ENCODE peak calls at places on chromosomes 3 and 15, in ten cellular contexts. One of them, this sample, is unnamed.

GRCh38 chr3:58164199-58164879 is 46.4 kb downstream of the DNASE1L3 start:
- DNase-seq in AML-193: no peak
- DNase-seq in neural progenitor cell: no peak
- DNase-seq in CD4-positive, alpha-beta T cell: no peak
- DNase-seq in uterus: no peak
- DNase-seq in body of pancreas: peak; percentile 95
- DNase-seq in left lung: peak; percentile 88
- DNase-seq in MV-4-11: no peak
- DNase-seq in NCI-H774: peak; percentile 66
- DNase-seq in activated CD4-positive, alpha-beta T cell treated with anti-CD3 and anti-CD28 coated beads for 4 hours: no peak
- DNase-seq in this sample: no peak

GRCh38 chr15:93223803-93224202 is 134.8 kb upstream of the RGMA start:
- DNase-seq in AML-193: no peak
- DNase-seq in neural progenitor cell: no peak
- DNase-seq in CD4-positive, alpha-beta T cell: no peak
- DNase-seq in uterus: no peak
- DNase-seq in body of pancreas: no peak
- DNase-seq in left lung: no peak
- DNase-seq in MV-4-11: no peak
- DNase-seq in NCI-H774: no peak
- DNase-seq in activated CD4-positive, alpha-beta T cell treated with anti-CD3 and anti-CD28 coated beads for 4 hours: no peak
- DNase-seq in this sample: no peak

GRCh38 chr15:39447431-39447830 is 133.4 kb upstream of the THBS1 start:
- DNase-seq in AML-193: no peak
- DNase-seq in neural progenitor cell: peak; percentile 26
- DNase-seq in CD4-positive, alpha-beta T cell: no peak
- DNase-seq in uterus: no peak
- DNase-seq in body of pancreas: no peak
- DNase-seq in left lung: no peak
- DNase-seq in MV-4-11: no peak
- DNase-seq in NCI-H774: no peak
- DNase-seq in activated CD4-positive, alpha-beta T cell treated with anti-CD3 and anti-CD28 coated beads for 4 hours: no peak
- DNase-seq in this sample: peak; percentile 10

GRCh38 chr15:59993041-59993750 is 10.9 kb upstream of the FOXB1 start:
- DNase-seq in AML-193: no peak
- DNase-seq in neural progenitor cell: no peak
- DNase-seq in CD4-positive, alpha-beta T cell: no peak
- DNase-seq in uterus: no peak
- DNase-seq in body of pancreas: no peak
- DNase-seq in left lung: no peak
- DNase-seq in MV-4-11: no peak
- DNase-seq in NCI-H774: no peak
- DNase-seq in activated CD4-positive, alpha-beta T cell treated with anti-CD3 and anti-CD28 coated beads for 4 hours: no peak
- DNase-seq in this sample: peak; percentile 68

GRCh38 chr15:93703092-93703785 is 528.1 kb upstream of the MCTP2 start:
- DNase-seq in AML-193: no peak
- DNase-seq in neural progenitor cell: no peak
- DNase-seq in CD4-positive, alpha-beta T cell: no peak
- DNase-seq in uterus: no peak
- DNase-seq in body of pancreas: no peak
- DNase-seq in left lung: no peak
- DNase-seq in MV-4-11: no peak
- DNase-seq in NCI-H774: no peak
- DNase-seq in activated CD4-positive, alpha-beta T cell treated with anti-CD3 and anti-CD28 coated beads for 4 hours: no peak
- DNase-seq in this sample: no peak

GRCh38 chr3:67906256-67906655 is 251.8 kb upstream of the SUCLG2 start:
- DNase-seq in AML-193: no peak
- DNase-seq in neural progenitor cell: no peak
- DNase-seq in CD4-positive, alpha-beta T cell: no peak
- DNase-seq in uterus: no peak
- DNase-seq in body of pancreas: no peak
- DNase-seq in left lung: no peak
- DNase-seq in MV-4-11: no peak
- DNase-seq in NCI-H774: no peak
- DNase-seq in activated CD4-positive, alpha-beta T cell treated with anti-CD3 and anti-CD28 coated beads for 4 hours: no peak
- DNase-seq in this sample: no peak

GRCh38 chr3:61343543-61343942 is 92.3 kb upstream of the FHIT start:
- DNase-seq in AML-193: no peak
- DNase-seq in neural progenitor cell: no peak
- DNase-seq in CD4-positive, alpha-beta T cell: no peak
- DNase-seq in uterus: no peak
- DNase-seq in body of pancreas: no peak
- DNase-seq in left lung: no peak
- DNase-seq in MV-4-11: peak; percentile 16
- DNase-seq in NCI-H774: no peak
- DNase-seq in activated CD4-positive, alpha-beta T cell treated with anti-CD3 and anti-CD28 coated beads for 4 hours: no peak
- DNase-seq in this sample: no peak

GRCh38 chr3:127639173-127640030 is 10.4 kb downstream of the PODXL2 start:
- DNase-seq in AML-193: no peak
- DNase-seq in neural progenitor cell: no peak
- DNase-seq in CD4-positive, alpha-beta T cell: no peak
- DNase-seq in uterus: no peak
- DNase-seq in body of pancreas: no peak
- DNase-seq in left lung: peak; percentile 45
- DNase-seq in MV-4-11: no peak
- DNase-seq in NCI-H774: no peak
- DNase-seq in activated CD4-positive, alpha-beta T cell treated with anti-CD3 and anti-CD28 coated beads for 4 hours: no peak
- DNase-seq in this sample: no peak

GRCh38 chr15:49155834-49156627 is 632 bp upstream of the COPS2 start:
- DNase-seq in AML-193: no peak
- DNase-seq in neural progenitor cell: peak; percentile 42
- DNase-seq in CD4-positive, alpha-beta T cell: no peak
- DNase-seq in uterus: no peak
- DNase-seq in body of pancreas: no peak
- DNase-seq in left lung: no peak
- DNase-seq in MV-4-11: no peak
- DNase-seq in NCI-H774: no peak
- DNase-seq in activated CD4-positive, alpha-beta T cell treated with anti-CD3 and anti-CD28 coated beads for 4 hours: no peak
- DNase-seq in this sample: peak; percentile 41

GRCh38 chr15:74418575-74419338 is 15.0 kb downstream of the SEMA7A start:
- DNase-seq in AML-193: no peak
- DNase-seq in neural progenitor cell: no peak
- DNase-seq in CD4-positive, alpha-beta T cell: no peak
- DNase-seq in uterus: no peak
- DNase-seq in body of pancreas: no peak
- DNase-seq in left lung: peak; percentile 58
- DNase-seq in MV-4-11: no peak
- DNase-seq in NCI-H774: no peak
- DNase-seq in activated CD4-positive, alpha-beta T cell treated with anti-CD3 and anti-CD28 coated beads for 4 hours: no peak
- DNase-seq in this sample: no peak

GRCh38 chr15:57521503-57521902 is 70.2 kb upstream of the MYZAP start:
- DNase-seq in AML-193: no peak
- DNase-seq in neural progenitor cell: no peak
- DNase-seq in CD4-positive, alpha-beta T cell: no peak
- DNase-seq in uterus: no peak
- DNase-seq in body of pancreas: no peak
- DNase-seq in left lung: no peak
- DNase-seq in MV-4-11: no peak
- DNase-seq in NCI-H774: no peak
- DNase-seq in activated CD4-positive, alpha-beta T cell treated with anti-CD3 and anti-CD28 coated beads for 4 hours: no peak
- DNase-seq in this sample: no peak

GRCh38 chr3:59185586-59186381 is 136.0 kb upstream of the CFAP20DC start:
- DNase-seq in AML-193: no peak
- DNase-seq in neural progenitor cell: no peak
- DNase-seq in CD4-positive, alpha-beta T cell: no peak
- DNase-seq in uterus: no peak
- DNase-seq in body of pancreas: no peak
- DNase-seq in left lung: no peak
- DNase-seq in MV-4-11: no peak
- DNase-seq in NCI-H774: no peak
- DNase-seq in activated CD4-positive, alpha-beta T cell treated with anti-CD3 and anti-CD28 coated beads for 4 hours: no peak
- DNase-seq in this sample: peak; percentile 51

GRCh38 chr15:63203451-63204090 is 14.2 kb downstream of the RAB8B start:
- DNase-seq in AML-193: no peak
- DNase-seq in neural progenitor cell: no peak
- DNase-seq in CD4-positive, alpha-beta T cell: peak; percentile 45
- DNase-seq in uterus: no peak
- DNase-seq in body of pancreas: no peak
- DNase-seq in left lung: no peak
- DNase-seq in MV-4-11: peak; percentile 42
- DNase-seq in NCI-H774: no peak
- DNase-seq in activated CD4-positive, alpha-beta T cell treated with anti-CD3 and anti-CD28 coated beads for 4 hours: peak; percentile 30
- DNase-seq in this sample: no peak